ENCODE peak calls at places on chromosomes 6 and 20, in eight cellular contexts. One of them, this sample, is unnamed.

GRCh38 chr6:7000825-7001777 is 106.7 kb upstream of the RREB1 start:
- DNase-seq in AG09309: no peak
- DNase-seq in fibroblast of the aortic adventitia: no peak
- DNase-seq in neuronal stem cell: no peak
- DNase-seq in ascending aorta: no peak
- DNase-seq in spleen: no peak
- DNase-seq in psoas muscle: no peak
- DNase-seq in H7: no peak
- DNase-seq in this sample: no peak

GRCh38 chr6:106538145-106538544 is 91.2 kb downstream of the RTN4IP1 start:
- DNase-seq in AG09309: no peak
- DNase-seq in fibroblast of the aortic adventitia: no peak
- DNase-seq in neuronal stem cell: no peak
- DNase-seq in ascending aorta: no peak
- DNase-seq in spleen: no peak
- DNase-seq in psoas muscle: no peak
- DNase-seq in H7: no peak
- DNase-seq in this sample: no peak

GRCh38 chr6:3036861-3037469 is 31.3 kb upstream of the RIPK1 start:
- DNase-seq in AG09309: no peak
- DNase-seq in fibroblast of the aortic adventitia: no peak
- DNase-seq in neuronal stem cell: no peak
- DNase-seq in ascending aorta: no peak
- DNase-seq in spleen: no peak
- DNase-seq in psoas muscle: no peak
- DNase-seq in H7: no peak
- DNase-seq in this sample: no peak

GRCh38 chr6:5261545-5262109 is 314 bp downstream of the FARS2 start:
- DNase-seq in AG09309: peak; percentile 1
- DNase-seq in fibroblast of the aortic adventitia: no peak
- DNase-seq in neuronal stem cell: no peak
- DNase-seq in ascending aorta: no peak
- DNase-seq in spleen: no peak
- DNase-seq in psoas muscle: no peak
- DNase-seq in H7: no peak
- DNase-seq in this sample: no peak

GRCh38 chr6:97849390-97849789 is 566.4 kb upstream of the MMS22L start:
- DNase-seq in AG09309: no peak
- DNase-seq in fibroblast of the aortic adventitia: no peak
- DNase-seq in neuronal stem cell: no peak
- DNase-seq in ascending aorta: no peak
- DNase-seq in spleen: no peak
- DNase-seq in psoas muscle: no peak
- DNase-seq in H7: no peak
- DNase-seq in this sample: no peak

GRCh38 chr6:56842602-56843475 is 112.1 kb upstream of the BEND6 start:
- DNase-seq in AG09309: no peak
- DNase-seq in fibroblast of the aortic adventitia: peak; percentile 70
- DNase-seq in neuronal stem cell: no peak
- DNase-seq in ascending aorta: peak; percentile 72
- DNase-seq in spleen: peak; percentile 79
- DNase-seq in psoas muscle: peak; percentile 46
- DNase-seq in H7: peak; percentile 77
- DNase-seq in this sample: peak; percentile 56

GRCh38 chr6:161141173-161141572 is 132.7 kb downstream of the AGPAT4 start:
- DNase-seq in AG09309: no peak
- DNase-seq in fibroblast of the aortic adventitia: no peak
- DNase-seq in neuronal stem cell: no peak
- DNase-seq in ascending aorta: no peak
- DNase-seq in spleen: no peak
- DNase-seq in psoas muscle: no peak
- DNase-seq in H7: peak; percentile 17
- DNase-seq in this sample: no peak

GRCh38 chr20:13286600-13286999 is 65.5 kb downstream of the ISM1 start:
- DNase-seq in AG09309: no peak
- DNase-seq in fibroblast of the aortic adventitia: no peak
- DNase-seq in neuronal stem cell: no peak
- DNase-seq in ascending aorta: no peak
- DNase-seq in spleen: no peak
- DNase-seq in psoas muscle: no peak
- DNase-seq in H7: no peak
- DNase-seq in this sample: no peak

GRCh38 chr6:105601541-105602174 is 198.8 kb upstream of the PREP start:
- DNase-seq in AG09309: peak; percentile 100
- DNase-seq in fibroblast of the aortic adventitia: peak; percentile 100
- DNase-seq in neuronal stem cell: no peak
- DNase-seq in ascending aorta: peak; percentile 94
- DNase-seq in spleen: no peak
- DNase-seq in psoas muscle: peak; percentile 71
- DNase-seq in H7: no peak
- DNase-seq in this sample: peak; percentile 91

GRCh38 chr20:34240698-34241615 is at the start of gene ASIP:
- DNase-seq in AG09309: no peak
- DNase-seq in fibroblast of the aortic adventitia: peak; percentile 44
- DNase-seq in neuronal stem cell: no peak
- DNase-seq in ascending aorta: no peak
- DNase-seq in spleen: no peak
- DNase-seq in psoas muscle: no peak
- DNase-seq in H7: no peak
- DNase-seq in this sample: no peak

GRCh38 chr20:19519461-19519860 is 238.6 kb upstream of the RIN2 start:
- DNase-seq in AG09309: no peak
- DNase-seq in fibroblast of the aortic adventitia: no peak
- DNase-seq in neuronal stem cell: no peak
- DNase-seq in ascending aorta: no peak
- DNase-seq in spleen: no peak
- DNase-seq in psoas muscle: no peak
- DNase-seq in H7: no peak
- DNase-seq in this sample: no peak
- H3K4me3 ChIP-seq in AG09309: no peak overlapping the region
- H3K4me3 ChIP-seq in fibroblast of the aortic adventitia: no peak overlapping the region
- H3K4me3 ChIP-seq in neuronal stem cell: no peak overlapping the region
- H3K4me3 ChIP-seq in ascending aorta: no peak overlapping the region
- H3K4me3 ChIP-seq in spleen: no peak overlapping the region
- H3K4me3 ChIP-seq in psoas muscle: no peak overlapping the region
- H3K4me3 ChIP-seq in H7: no peak overlapping the region
- H3K4me3 ChIP-seq in this sample: no peak overlapping the region

GRCh38 chr20:38203337-38204003 is 38.4 kb upstream of the TGM2 start:
- DNase-seq in AG09309: no peak
- DNase-seq in fibroblast of the aortic adventitia: no peak
- DNase-seq in neuronal stem cell: no peak
- DNase-seq in ascending aorta: no peak
- DNase-seq in spleen: peak; percentile 32
- DNase-seq in psoas muscle: no peak
- DNase-seq in H7: peak; percentile 58
- DNase-seq in this sample: no peak

GRCh38 chr20:38201356-38201755 is 36.3 kb upstream of the TGM2 start:
- DNase-seq in AG09309: peak; percentile 32
- DNase-seq in fibroblast of the aortic adventitia: peak; percentile 74
- DNase-seq in neuronal stem cell: no peak
- DNase-seq in ascending aorta: no peak
- DNase-seq in spleen: peak; percentile 64
- DNase-seq in psoas muscle: peak; percentile 40
- DNase-seq in H7: peak; percentile 12
- DNase-seq in this sample: no peak

GRCh38 chr20:38202982-38203293 is 37.9 kb upstream of the TGM2 start:
- DNase-seq in AG09309: no peak
- DNase-seq in fibroblast of the aortic adventitia: no peak
- DNase-seq in neuronal stem cell: no peak
- DNase-seq in ascending aorta: no peak
- DNase-seq in spleen: peak; percentile 41
- DNase-seq in psoas muscle: no peak
- DNase-seq in H7: no peak
- DNase-seq in this sample: no peak

GRCh38 chr20:38200646-38201045 is 35.6 kb upstream of the TGM2 start:
- DNase-seq in AG09309: no peak
- DNase-seq in fibroblast of the aortic adventitia: no peak
- DNase-seq in neuronal stem cell: no peak
- DNase-seq in ascending aorta: peak; percentile 43
- DNase-seq in spleen: no peak
- DNase-seq in psoas muscle: no peak
- DNase-seq in H7: peak; percentile 15
- DNase-seq in this sample: no peak

DNA sequence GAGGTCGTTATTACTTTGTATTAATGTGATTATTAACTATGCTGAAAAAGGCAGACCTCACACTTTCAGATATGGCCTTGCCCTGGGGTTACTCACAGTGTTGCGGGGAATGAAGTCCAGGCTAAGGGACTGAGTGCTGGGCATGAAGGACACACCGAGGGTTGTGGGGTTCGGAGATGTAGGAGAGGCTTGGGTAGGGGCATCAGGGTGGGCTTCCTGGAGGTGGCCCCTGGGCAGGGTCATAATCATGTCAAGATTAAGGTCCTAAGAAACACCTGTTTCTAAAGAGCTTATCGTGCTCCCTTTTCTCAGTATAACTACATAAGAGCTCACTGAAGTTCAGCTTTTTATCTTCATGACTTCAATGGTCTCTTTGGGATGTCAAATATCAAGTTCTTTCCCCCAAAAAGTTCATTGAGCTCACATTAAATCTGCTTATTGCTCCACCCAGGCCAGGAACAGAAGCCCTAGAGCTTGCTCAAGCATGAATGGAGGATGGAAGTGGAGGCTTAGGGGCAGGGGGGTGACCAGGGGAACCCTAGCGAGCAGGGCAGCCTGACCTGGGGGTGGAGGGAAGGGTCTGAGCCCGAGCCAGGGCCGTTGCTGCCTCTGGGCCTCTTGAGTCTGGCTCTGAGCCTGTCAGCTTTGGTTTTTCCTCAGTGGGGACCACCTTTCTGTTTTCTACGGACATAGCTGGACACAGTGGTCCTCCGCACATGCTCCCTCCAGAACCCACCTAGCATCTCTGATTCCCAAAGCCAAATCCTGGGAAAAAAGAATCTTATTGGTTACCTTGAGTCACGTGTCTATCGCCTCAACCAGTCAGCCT is 37.3 kb upstream of the TGM2 start:
- DNase-seq in AG09309: no peak
- DNase-seq in fibroblast of the aortic adventitia: no peak
- DNase-seq in neuronal stem cell: no peak
- DNase-seq in ascending aorta: no peak
- DNase-seq in spleen: peak; percentile 37
- DNase-seq in psoas muscle: no peak
- DNase-seq in H7: peak; percentile 26
- DNase-seq in this sample: no peak
- H3K4me3 ChIP-seq in AG09309: no peak overlapping the region
- H3K4me3 ChIP-seq in fibroblast of the aortic adventitia: no peak overlapping the region
- H3K4me3 ChIP-seq in neuronal stem cell: no peak overlapping the region
- H3K4me3 ChIP-seq in ascending aorta: no peak overlapping the region
- H3K4me3 ChIP-seq in spleen: no peak overlapping the region
- H3K4me3 ChIP-seq in psoas muscle: no peak overlapping the region
- H3K4me3 ChIP-seq in H7: no peak overlapping the region
- H3K4me3 ChIP-seq in this sample: no peak overlapping the region

DNA sequence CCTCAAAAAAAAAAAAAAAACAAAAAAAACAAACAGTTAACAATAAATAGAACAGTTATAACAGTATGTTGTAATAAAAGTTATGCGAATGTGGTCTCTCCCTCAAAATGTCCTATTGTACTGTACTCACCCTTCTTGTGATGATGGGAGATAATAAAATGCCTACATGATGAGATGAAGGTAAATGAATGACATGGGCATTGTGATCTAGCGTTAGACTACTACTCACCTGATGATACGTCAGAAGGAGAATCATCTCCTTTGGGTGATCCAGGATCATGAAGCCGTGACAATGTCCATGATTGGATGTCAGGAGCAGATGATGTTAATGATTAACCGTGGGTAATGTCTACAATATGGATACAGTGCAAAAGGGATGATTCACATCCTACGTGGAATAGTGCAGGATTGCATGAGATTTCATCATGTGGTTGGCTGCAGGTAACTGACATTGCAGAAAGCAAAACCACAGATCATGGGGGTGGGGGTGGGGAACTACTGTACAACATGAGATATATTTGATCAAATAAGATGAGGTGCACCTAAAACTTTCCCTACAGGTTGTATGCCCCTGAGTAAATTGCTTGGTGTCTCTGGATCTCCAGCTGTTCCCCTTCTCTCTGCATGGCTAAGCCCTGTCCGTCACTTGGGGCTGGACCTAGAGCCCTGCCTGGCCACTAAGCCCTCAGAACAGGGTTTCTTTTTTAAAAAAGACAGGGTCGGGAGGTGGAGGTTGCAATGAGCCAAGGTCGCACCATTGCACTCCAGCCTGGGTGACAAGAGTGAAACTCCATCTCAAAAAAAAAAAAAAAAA is 6.2 kb upstream of the RBCK1 start:
- DNase-seq in AG09309: peak; percentile 62
- DNase-seq in fibroblast of the aortic adventitia: peak; percentile 86
- DNase-seq in neuronal stem cell: no peak
- DNase-seq in ascending aorta: no peak
- DNase-seq in spleen: peak; percentile 8
- DNase-seq in psoas muscle: no peak
- DNase-seq in H7: no peak
- DNase-seq in this sample: no peak
- H3K4me3 ChIP-seq in AG09309: no peak overlapping the region
- H3K4me3 ChIP-seq in fibroblast of the aortic adventitia: no peak overlapping the region
- H3K4me3 ChIP-seq in neuronal stem cell: no peak overlapping the region
- H3K4me3 ChIP-seq in ascending aorta: no peak overlapping the region
- H3K4me3 ChIP-seq in spleen: no peak overlapping the region
- H3K4me3 ChIP-seq in psoas muscle: no peak overlapping the region
- H3K4me3 ChIP-seq in H7: no peak overlapping the region
- H3K4me3 ChIP-seq in this sample: no peak overlapping the region

GRCh38 chr6:113999284-113999683 is 28.3 kb upstream of the HDAC2 start:
- DNase-seq in AG09309: no peak
- DNase-seq in fibroblast of the aortic adventitia: no peak
- DNase-seq in neuronal stem cell: no peak
- DNase-seq in ascending aorta: no peak
- DNase-seq in spleen: no peak
- DNase-seq in psoas muscle: no peak
- DNase-seq in H7: no peak
- DNase-seq in this sample: no peak

GRCh38 chr6:113998811-113999210 is 27.9 kb upstream of the HDAC2 start:
- DNase-seq in AG09309: no peak
- DNase-seq in fibroblast of the aortic adventitia: no peak
- DNase-seq in neuronal stem cell: no peak
- DNase-seq in ascending aorta: no peak
- DNase-seq in spleen: no peak
- DNase-seq in psoas muscle: no peak
- DNase-seq in H7: no peak
- DNase-seq in this sample: no peak

GRCh38 chr6:113997106-113997505 is 26.2 kb upstream of the HDAC2 start:
- DNase-seq in AG09309: peak; percentile 65
- DNase-seq in fibroblast of the aortic adventitia: peak; percentile 89
- DNase-seq in neuronal stem cell: no peak
- DNase-seq in ascending aorta: no peak
- DNase-seq in spleen: no peak
- DNase-seq in psoas muscle: no peak
- DNase-seq in H7: no peak
- DNase-seq in this sample: no peak

GRCh38 chr6:113995632-113996031 is 24.7 kb upstream of the HDAC2 start:
- DNase-seq in AG09309: peak; percentile 92
- DNase-seq in fibroblast of the aortic adventitia: peak; percentile 95
- DNase-seq in neuronal stem cell: no peak
- DNase-seq in ascending aorta: peak; percentile 82
- DNase-seq in spleen: no peak
- DNase-seq in psoas muscle: peak; percentile 61
- DNase-seq in H7: no peak
- DNase-seq in this sample: peak; percentile 38

DNA sequence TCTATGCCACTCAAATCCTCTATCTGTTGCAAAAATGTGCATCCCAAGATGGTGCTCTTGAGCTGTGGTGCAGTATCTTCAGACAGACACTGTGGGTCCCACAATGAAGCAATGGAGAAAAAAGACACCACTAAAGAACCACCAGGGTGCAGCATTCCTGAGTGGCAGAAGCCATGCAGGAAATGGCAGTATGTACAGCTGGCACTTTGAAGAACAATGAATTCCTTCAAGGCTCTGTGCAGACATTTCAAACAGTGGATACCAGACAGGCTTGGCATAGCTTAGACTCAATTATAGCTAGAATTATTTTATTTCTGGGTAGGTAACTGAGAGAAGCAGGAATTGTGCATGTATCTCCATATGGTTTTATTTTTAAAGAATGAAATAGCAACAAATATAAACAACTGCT is 24.0 kb upstream of the HDAC2 start:
- DNase-seq in AG09309: peak; percentile 87
- DNase-seq in fibroblast of the aortic adventitia: peak; percentile 92
- DNase-seq in neuronal stem cell: peak; percentile 48
- DNase-seq in ascending aorta: no peak
- DNase-seq in spleen: no peak
- DNase-seq in psoas muscle: no peak
- DNase-seq in H7: peak; percentile 53
- DNase-seq in this sample: peak; percentile 26
- H3K4me3 ChIP-seq in AG09309: no peak overlapping the region
- H3K4me3 ChIP-seq in fibroblast of the aortic adventitia: no peak overlapping the region
- H3K4me3 ChIP-seq in neuronal stem cell: no peak overlapping the region
- H3K4me3 ChIP-seq in ascending aorta: no peak overlapping the region
- H3K4me3 ChIP-seq in spleen: no peak overlapping the region
- H3K4me3 ChIP-seq in psoas muscle: no peak overlapping the region
- H3K4me3 ChIP-seq in H7: no peak overlapping the region
- H3K4me3 ChIP-seq in this sample: no peak overlapping the region